ENCODE peak calls at places on chromosomes 6 and 20, in four cellular contexts. F is mammary epithelial cell, H is GM12878, S is IMR-90. T is an unnamed sample.

GRCh38 chr6:35445691-35446090 is 6.4 kb upstream of the FANCE start:
- DNase-seq in F (no peak), H (no peak), S (peak; percentile 42), T (no peak)

GRCh38 chr20:57583289-57584257 is 22.7 kb downstream of the PCK1 start:
- DNase-seq in F (no peak), H (no peak), S (no peak), T (no peak)

GRCh38 chr6:124793406-124793805 is 168.8 kb upstream of the RNF217 start:
- DNase-seq in F (no peak), H (no peak), S (no peak), T (no peak)

GRCh38 chr6:151313060-151313459 is 73.3 kb downstream of the AKAP12 start:
- DNase-seq in F (no peak), H (no peak), S (no peak), T (peak; percentile 65)

GRCh38 chr6:34526241-34526972 is 29.7 kb downstream of the SPDEF start:
- DNase-seq in F (no peak), H (no peak), S (no peak), T (no peak)

GRCh38 chr6:2482773-2483172 is 237.4 kb upstream of the GMDS start:
- DNase-seq in F (no peak), H (no peak), S (no peak), T (no peak)

GRCh38 chr20:46312075-46312944 is 4.0 kb upstream of the CDH22 start:
- DNase-seq in F (no peak), H (no peak), S (no peak), T (peak; percentile 25)

GRCh38 chr20:1803216-1804128 is 91.7 kb upstream of the SIRPA start:
- DNase-seq in F (no peak), H (no peak), S (peak; percentile 60), T (peak; percentile 69)

GRCh38 chr6:89239338-89239737 is 22.2 kb upstream of the GABRR1 start:
- DNase-seq in F (no peak), H (no peak), S (no peak), T (no peak)

GRCh38 chr6:139587469-139587868 is 213.0 kb upstream of the CITED2 start:
- DNase-seq in F (peak; percentile 56), H (no peak), S (peak; percentile 93), T (no peak)

GRCh38 chr6:98836025-98836961 is 1.9 kb downstream of the POU3F2 start:
- DNase-seq in F (no peak), H (no peak), S (no peak), T (no peak)

GRCh38 chr20:23823621-23824324 is 2.8 kb downstream of the CST2 start:
- DNase-seq in F (no peak), H (no peak), S (no peak), T (no peak)

GRCh38 chr20:44174996-44175766 is 11.8 kb downstream of the JPH2 start:
- DNase-seq in F (no peak), H (no peak), S (no peak), T (no peak)

GRCh38 chr20:58019027-58019849 is 209.2 kb downstream of the ANKRD60 start:
- DNase-seq in F (peak; percentile 68), H (no peak), S (peak; percentile 12), T (no peak)

GRCh38 chr20:25494506-25495188 is 87.2 kb downstream of the GINS1 start:
- DNase-seq in F (no peak), H (no peak), S (no peak), T (no peak)

GRCh38 chr6:131995924-131996323 is 44.8 kb upstream of the CCN2 start:
- DNase-seq in F (peak; percentile 84), H (no peak), S (peak; percentile 94), T (no peak)

GRCh38 chr6:78810146-78810545 is 57.2 kb upstream of the IRAK1BP1 start:
- DNase-seq in F (peak; percentile 77), H (no peak), S (peak; percentile 50), T (peak; percentile 67)

GRCh38 chr6:43436577-43437282 is 9.4 kb downstream of the ABCC10 start:
- DNase-seq in F (peak; percentile 88), H (no peak), S (peak; percentile 65), T (peak; percentile 89)

GRCh38 chr20:63090682-63091571 is 84.2 kb upstream of the BHLHE23 start:
- DNase-seq in F (no peak), H (no peak), S (no peak), T (no peak)

DNA sequence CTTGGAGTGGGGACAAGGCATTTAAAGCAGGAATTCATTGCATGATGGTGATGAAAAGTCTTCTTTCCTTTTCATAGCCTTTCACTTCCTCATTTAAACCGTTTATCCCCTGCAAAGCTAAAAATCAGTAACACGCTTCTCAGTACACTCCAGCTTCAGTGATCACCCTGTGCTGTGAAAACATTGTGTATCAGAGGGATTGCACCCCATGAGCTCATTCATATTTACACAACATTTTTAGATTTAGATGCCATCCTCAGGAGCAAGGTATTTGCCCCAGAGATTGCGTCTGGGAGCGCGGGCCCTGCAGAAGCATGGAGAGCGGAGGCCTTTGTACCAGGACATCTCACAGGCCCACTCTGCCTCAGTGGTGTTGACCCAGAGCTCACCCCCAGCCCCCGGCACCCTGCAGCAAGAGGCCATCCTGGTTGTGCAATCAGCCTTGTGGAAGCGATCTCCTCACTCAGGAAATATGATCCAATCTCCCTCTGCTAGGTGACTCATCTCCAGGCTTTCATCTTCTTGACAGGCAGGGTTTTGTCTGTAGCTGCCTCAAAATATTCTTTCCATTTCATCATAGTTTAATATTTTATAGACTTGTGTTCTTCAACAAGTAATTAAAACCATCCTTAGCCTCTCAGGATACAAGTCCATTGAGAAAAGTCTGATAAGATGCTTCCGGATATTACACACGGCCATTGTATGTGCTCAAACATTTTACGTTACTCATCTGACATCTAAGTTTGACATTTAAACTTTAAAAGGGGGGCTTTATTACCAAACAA is 38.9 kb upstream of the THBS2 start:
- DNase-seq in F (peak; percentile 91), H (no peak), S (peak; percentile 97), T (peak; percentile 81)
- H3K4me2 ChIP-seq in F (peak overlapping the region; percentile 41), H (no peak overlapping the region), S (peak overlapping the region; percentile 38), T (peak overlapping the region; percentile 22)

GRCh38 chr6:32393660-32394420 is 13.1 kb downstream of the BTNL2 start:
- DNase-seq in F (peak; percentile 33), H (no peak), S (no peak), T (peak; percentile 58)
- H3K4me2 ChIP-seq in F (peak overlapping the region; percentile 71), H (no peak overlapping the region), S (no peak overlapping the region), T (no peak overlapping the region)

DNA sequence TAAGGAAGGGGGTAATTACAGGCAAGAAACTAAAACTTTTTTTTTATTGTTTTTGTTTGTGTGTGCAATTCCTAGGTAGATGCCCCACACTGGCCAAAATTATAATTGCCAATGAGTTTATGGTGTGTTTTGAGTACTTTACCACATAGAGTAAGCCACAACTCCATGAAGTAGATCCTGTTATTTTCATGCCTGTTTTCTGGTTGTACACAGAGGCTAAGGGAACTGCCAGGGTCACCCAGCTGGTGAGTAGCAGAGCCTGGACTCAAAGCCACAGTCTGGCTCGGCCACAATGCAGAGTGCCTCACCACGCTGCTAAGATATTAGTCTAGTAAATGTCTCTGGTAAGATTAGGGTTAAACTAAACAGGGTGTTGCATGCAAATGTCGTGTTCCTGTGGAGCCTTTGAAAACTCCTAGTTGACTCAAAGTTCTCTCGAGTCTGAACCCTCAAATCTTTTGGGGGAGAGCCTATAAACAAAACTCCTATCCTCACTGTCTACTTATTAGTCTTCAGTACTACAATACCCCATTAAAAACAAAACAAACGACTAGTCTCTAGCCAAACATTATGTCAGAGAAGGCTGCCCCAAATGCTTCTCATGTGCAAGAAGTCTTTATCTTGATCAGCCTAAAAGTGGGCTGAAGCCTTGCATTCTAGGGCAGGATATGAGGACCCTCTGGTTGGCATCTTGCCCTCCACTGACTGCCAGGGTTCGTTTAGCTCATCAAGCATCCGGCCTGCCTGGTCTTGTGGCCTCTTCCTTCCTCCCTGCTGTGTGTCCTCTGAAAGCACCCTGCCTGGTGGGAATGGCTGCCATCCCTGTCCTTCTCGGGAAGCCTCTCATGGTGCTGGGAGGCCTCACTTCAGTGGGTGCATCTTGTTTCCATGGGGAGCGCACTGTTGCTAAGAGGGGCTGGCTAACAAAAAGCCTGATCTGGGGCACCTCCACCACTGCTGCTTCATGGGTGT is 4.2 kb downstream of the DUSP22 start:
- DNase-seq in F (no peak), H (peak; percentile 92), S (no peak), T (no peak)
- H3K4me2 ChIP-seq in F (no peak overlapping the region), H (peak overlapping the region; percentile 97), S (no peak overlapping the region), T (no peak overlapping the region)

GRCh38 chr6:53046274-53046673 is 18.9 kb upstream of the FBXO9 start:
- DNase-seq in F (no peak), H (no peak), S (no peak), T (no peak)

GRCh38 chr6:53044572-53044971 is 20.6 kb upstream of the FBXO9 start:
- DNase-seq in F (no peak), H (no peak), S (no peak), T (no peak)

GRCh38 chr6:53044071-53044470 is 21.1 kb upstream of the FBXO9 start:
- DNase-seq in F (no peak), H (no peak), S (peak; percentile 72), T (peak; percentile 50)

GRCh38 chr6:53049389-53049788 is 15.8 kb upstream of the FBXO9 start:
- DNase-seq in F (no peak), H (no peak), S (no peak), T (no peak)

DNA sequence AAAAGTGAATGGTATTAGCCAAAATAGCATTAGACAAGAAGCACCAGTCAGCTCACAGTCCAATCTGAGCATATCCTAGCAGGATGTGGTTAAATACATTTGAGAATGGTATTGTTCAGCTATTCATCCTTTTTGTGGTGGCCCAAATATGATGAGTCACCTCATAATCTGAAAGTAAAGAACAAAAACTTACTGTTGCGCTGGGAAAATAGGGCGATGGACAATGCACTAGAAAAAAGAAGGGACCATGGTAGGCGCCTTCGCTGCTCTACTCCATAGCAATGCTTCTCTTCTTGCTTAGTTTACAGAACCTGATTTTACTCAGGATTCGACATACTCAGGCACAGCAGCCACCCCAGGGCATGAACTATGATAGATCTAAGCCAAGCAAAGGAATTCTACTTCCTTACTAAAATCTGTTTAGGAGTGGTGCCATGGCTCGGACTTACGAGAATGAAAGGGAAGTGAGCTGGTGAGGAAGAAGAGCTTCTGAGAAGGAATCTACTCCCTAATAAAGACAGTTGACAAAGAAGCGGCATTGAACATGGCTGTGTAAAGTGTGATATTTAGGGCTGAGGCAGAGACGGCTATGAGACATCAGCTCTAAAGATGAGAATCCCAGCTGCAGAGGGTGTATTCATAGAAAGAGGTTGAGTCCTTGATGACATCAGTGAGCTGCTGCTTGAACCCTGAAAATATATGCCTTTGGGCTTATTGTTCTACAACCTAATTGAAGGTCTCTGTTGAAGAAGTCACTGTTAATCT is 16.6 kb upstream of the FBXO9 start:
- DNase-seq in F (peak; percentile 91), H (peak; percentile 40), S (peak; percentile 91), T (no peak)
- H3K4me2 ChIP-seq in F (peak overlapping the region; percentile 86), H (peak overlapping the region; percentile 15), S (peak overlapping the region; percentile 59), T (no peak overlapping the region)